ENCODE peak calls at places on chromosomes 16 and 17, in nine cellular contexts. U is AG10803; M is ACHN; T is stimulated activated CD8-positive, alpha-beta memory T cell treated with anti-CD3 and anti-CD28 coated beads, Interleukin-4, amount 100 ng/mL, for 1 hour; K is stimulated activated naive CD4-positive, alpha-beta T cell; H is NCI-H1105 treated with DMSO at 0.1 percent for 48 hours; C is GM04504; R is amniotic stem cell; O is AG09309. P is an unnamed sample.

GRCh38 chr17:8868092-8868491 is 618 bp upstream of the PIK3R6 start:
- DNase-seq in H (no peak), O (no peak), T (no peak), C (no peak), K (no peak), U (no peak), R (no peak), M (no peak), P (no peak)

GRCh38 chr16:2963611-2964415 is at the start of gene KREMEN2:
- DNase-seq in U (no peak), R (no peak), K (peak), O (no peak), H (peak), C (no peak), T (no peak), M (peak), P (no peak)

GRCh38 chr17:17987901-17988300 is 15.2 kb downstream of the DRC3 start:
- DNase-seq in M (no peak), H (no peak), O (no peak), T (no peak), C (no peak), U (no peak), K (no peak), R (no peak), P (no peak)

GRCh38 chr16:85047867-85048455 is 20.4 kb downstream of the KIAA0513 start:
- DNase-seq in U (no peak), R (no peak), H (no peak), M (no peak), O (no peak), C (no peak), T (no peak), K (no peak), P (no peak)

GRCh38 chr17:8485491-8485890 is 49.8 kb downstream of the NDEL1 start:
- DNase-seq in O (no peak), R (no peak), C (no peak), T (no peak), M (no peak), K (no peak), H (no peak), U (no peak), P (no peak)

GRCh38 chr16:86396318-86396882 is 113.9 kb upstream of the FOXF1 start:
- DNase-seq in H (no peak), C (peak), K (no peak), U (peak), M (peak), O (peak), T (no peak), R (peak), P (no peak)

GRCh38 chr17:56913000-56913866 is 616 bp downstream of the TRIM25 start:
- DNase-seq in T (no peak), M (peak), H (peak), R (no peak), C (no peak), U (no peak), K (no peak), O (no peak), P (no peak)

GRCh38 chr16:28062261-28063046 is 1.1 kb downstream of the GSG1L start:
- DNase-seq in O (no peak), K (no peak), M (no peak), T (no peak), R (no peak), H (no peak), C (no peak), U (no peak), P (no peak)

GRCh38 chr16:12120331-12120981 is 143.9 kb downstream of the SNX29 start:
- DNase-seq in R (no peak), H (no peak), K (no peak), U (peak), T (no peak), O (no peak), C (no peak), M (no peak), P (no peak)

GRCh38 chr16:86428729-86429472 is 81.4 kb upstream of the FOXF1 start:
- DNase-seq in R (no peak), H (no peak), M (no peak), U (no peak), C (no peak), O (no peak), T (no peak), K (no peak), P (no peak)

GRCh38 chr17:66715745-66716156 is 119.2 kb upstream of the CACNG5 start:
- DNase-seq in K (no peak), C (peak), R (no peak), T (no peak), M (peak), U (peak), O (peak), H (peak), P (peak)

GRCh38 chr16:30351586-30352419 is 3.3 kb downstream of the CD2BP2 start:
- DNase-seq in K (no peak), M (peak), H (no peak), U (peak), R (peak), C (peak), O (peak), T (no peak), P (peak)

GRCh38 chr16:30144917-30145316 is 21.9 kb upstream of the MAPK3 start:
- DNase-seq in H (no peak), C (no peak), O (no peak), R (no peak), U (no peak), M (no peak), T (no peak), K (no peak), P (no peak)

GRCh38 chr17:66661411-66661843 is 173.5 kb upstream of the CACNG5 start:
- DNase-seq in R (no peak), H (peak), O (no peak), C (no peak), T (no peak), U (peak), K (no peak), M (peak), P (no peak)

GRCh38 chr17:77488531-77489238 is 347.9 kb downstream of the SEC14L1 start:
- DNase-seq in K (no peak), T (no peak), C (no peak), R (no peak), H (no peak), O (no peak), M (no peak), U (no peak), P (no peak)

GRCh38 chr17:54864636-54865420 is 35.8 kb upstream of the TOM1L1 start:
- DNase-seq in R (no peak), U (no peak), T (no peak), M (no peak), O (no peak), H (peak), C (no peak), K (no peak), P (no peak)

GRCh38 chr16:71439531-71439930 is 2.3 kb downstream of the TLE7 start:
- DNase-seq in C (no peak), K (no peak), T (no peak), M (no peak), U (peak), R (no peak), O (no peak), H (no peak), P (no peak)

GRCh38 chr16:35140293-35140986 is 1681.0 kb downstream of the TP53TG3F start:
- DNase-seq in T (no peak), O (no peak), R (no peak), C (no peak), U (no peak), K (no peak), H (no peak), M (no peak), P (no peak)

GRCh38 chr16:66247516-66248089 is 118.9 kb upstream of the CDH5 start:
- DNase-seq in U (no peak), H (peak), K (no peak), O (no peak), R (no peak), T (no peak), C (peak), M (no peak), P (no peak)

GRCh38 chr16:89700649-89701424 is 668 bp downstream of the SPATA2L start:
- DNase-seq in K (peak), O (no peak), H (peak), M (peak), T (no peak), U (no peak), C (no peak), R (no peak), P (no peak)

GRCh38 chr16:65229191-65229662 is 107.4 kb upstream of the CDH11 start:
- DNase-seq in H (no peak), C (peak), M (no peak), T (no peak), O (peak), K (no peak), R (no peak), U (peak), P (peak)

GRCh38 chr17:29369831-29370735 is 20.1 kb upstream of the TAOK1 start:
- DNase-seq in U (peak), M (peak), C (peak), R (peak), T (peak), O (peak), K (peak), H (peak), P (peak)

GRCh38 chr16:24540575-24541240 is 1.3 kb downstream of the RBBP6 start:
- DNase-seq in H (no peak), K (peak), M (peak), O (no peak), T (no peak), U (peak), C (no peak), R (no peak), P (no peak)

GRCh38 chr17:7992516-7992915 is 9.9 kb upstream of the GUCY2D start:
- DNase-seq in T (no peak), H (no peak), K (no peak), M (peak), C (no peak), R (no peak), U (peak), O (no peak), P (no peak)

GRCh38 chr16:12584488-12585233 is 219.0 kb downstream of the CPPED1 start:
- DNase-seq in H (no peak), K (no peak), O (no peak), U (no peak), C (no peak), M (no peak), R (no peak), T (no peak), P (no peak)

GRCh38 chr17:18968945-18969887 is 17.3 kb downstream of the SLC5A10 start:
- DNase-seq in T (no peak), C (no peak), U (no peak), K (no peak), M (peak), R (no peak), H (no peak), O (no peak), P (no peak)

GRCh38 chr17:17141279-17141678 is 64.9 kb downstream of the PLD6 start:
- DNase-seq in M (no peak), C (no peak), R (no peak), U (no peak), T (no peak), O (no peak), H (no peak), K (no peak), P (no peak)

GRCh38 chr16:4048481-4048880 is 67.8 kb downstream of the ADCY9 start:
- DNase-seq in K (no peak), M (no peak), T (no peak), H (no peak), U (no peak), R (no peak), O (no peak), C (no peak), P (no peak)

GRCh38 chr17:50195196-50195865 is 6.1 kb downstream of the COL1A1 start:
- DNase-seq in R (no peak), K (no peak), O (no peak), C (no peak), H (no peak), M (no peak), T (no peak), U (peak), P (no peak)

GRCh38 chr16:450800-451512 is 25.5 kb downstream of the RAB11FIP3 start:
- DNase-seq in M (no peak), R (no peak), H (peak), T (no peak), O (no peak), U (no peak), K (no peak), C (no peak), P (no peak)

GRCh38 chr16:85092851-85093250 is 19.4 kb downstream of the CIBAR2 start:
- DNase-seq in U (no peak), R (no peak), O (no peak), K (no peak), H (no peak), M (no peak), T (no peak), C (no peak), P (no peak)

GRCh38 chr16:56269276-56269675 is 78.0 kb downstream of the GNAO1 start:
- DNase-seq in H (no peak), U (peak), C (no peak), M (no peak), T (no peak), R (no peak), O (no peak), K (no peak), P (no peak)

GRCh38 chr17:16286947-16287562 is 66.2 kb downstream of the CENPV start:
- DNase-seq in H (no peak), K (no peak), T (no peak), O (no peak), R (no peak), U (no peak), M (peak), C (no peak), P (no peak)

GRCh38 chr17:83181991-83182619 is 102.7 kb downstream of the METRNL start:
- DNase-seq in M (no peak), K (no peak), T (no peak), U (no peak), H (no peak), R (no peak), C (no peak), O (no peak), P (no peak)

GRCh38 chr17:77735341-77736206 is 222.9 kb upstream of the TNRC6C start:
- DNase-seq in K (no peak), C (no peak), U (no peak), M (no peak), H (peak), T (no peak), O (no peak), R (no peak), P (no peak)

GRCh38 chr16:24717411-24717810 is 12.0 kb upstream of the TNRC6A start:
- DNase-seq in R (no peak), C (no peak), T (no peak), O (no peak), K (no peak), M (no peak), H (no peak), U (peak), P (no peak)

GRCh38 chr16:14527411-14528044 is 102.5 kb downstream of the PARN start:
- DNase-seq in U (peak), O (peak), T (no peak), K (no peak), R (no peak), C (peak), H (no peak), M (no peak), P (no peak)

P was measured in HS-5.